ENCODE peak calls at places on chromosomes 6 and 20, in seven cellular contexts. N, I, L, V, D, U and T are unnamed samples.

GRCh38 chr6:166341915-166342292 is 441 bp downstream of the SFT2D1 start:
- DNase-seq in N (no peak), I (no peak), L (no peak), V (no peak), D (no peak), U (no peak), T (no peak)

GRCh38 chr6:108074359-108075144 is at the start of gene OSTM1:
- DNase-seq in N (peak), I (peak), L (peak), V (peak), D (peak), U (peak), T (peak)

GRCh38 chr6:168906251-168906845 is 347.3 kb downstream of the THBS2 start:
- DNase-seq in N (no peak), I (no peak), L (no peak), V (no peak), D (no peak), U (no peak), T (no peak)

GRCh38 chr6:154986787-154987235 is 8.3 kb upstream of the TIAM2 start:
- DNase-seq in N (no peak), I (no peak), L (no peak), V (no peak), D (peak), U (no peak), T (no peak)

GRCh38 chr6:47094351-47094925 is 52.3 kb upstream of the ADGRF1 start:
- DNase-seq in N (no peak), I (no peak), L (peak), V (no peak), D (no peak), U (no peak), T (no peak)

GRCh38 chr20:2521369-2522305 is 12.9 kb upstream of the ZNF343 start:
- DNase-seq in N (peak), I (peak), L (peak), V (no peak), D (peak), U (no peak), T (no peak)

GRCh38 chr20:2387180-2387577 is 6.5 kb downstream of the TGM6 start:
- DNase-seq in N (no peak), I (peak), L (peak), V (peak), D (peak), U (no peak), T (no peak)

GRCh38 chr6:63351995-63352586 is 32.3 kb upstream of the LGSN start:
- DNase-seq in N (no peak), I (peak), L (peak), V (no peak), D (no peak), U (no peak), T (no peak)

GRCh38 chr6:34745277-34746103 is 11.8 kb upstream of the SNRPC start:
- DNase-seq in N (no peak), I (no peak), L (peak), V (no peak), D (peak), U (no peak), T (no peak)

GRCh38 chr6:44339763-44340625 is 2.5 kb upstream of the SPATS1 start:
- DNase-seq in N (no peak), I (peak), L (peak), V (no peak), D (peak), U (no peak), T (no peak)

DNA sequence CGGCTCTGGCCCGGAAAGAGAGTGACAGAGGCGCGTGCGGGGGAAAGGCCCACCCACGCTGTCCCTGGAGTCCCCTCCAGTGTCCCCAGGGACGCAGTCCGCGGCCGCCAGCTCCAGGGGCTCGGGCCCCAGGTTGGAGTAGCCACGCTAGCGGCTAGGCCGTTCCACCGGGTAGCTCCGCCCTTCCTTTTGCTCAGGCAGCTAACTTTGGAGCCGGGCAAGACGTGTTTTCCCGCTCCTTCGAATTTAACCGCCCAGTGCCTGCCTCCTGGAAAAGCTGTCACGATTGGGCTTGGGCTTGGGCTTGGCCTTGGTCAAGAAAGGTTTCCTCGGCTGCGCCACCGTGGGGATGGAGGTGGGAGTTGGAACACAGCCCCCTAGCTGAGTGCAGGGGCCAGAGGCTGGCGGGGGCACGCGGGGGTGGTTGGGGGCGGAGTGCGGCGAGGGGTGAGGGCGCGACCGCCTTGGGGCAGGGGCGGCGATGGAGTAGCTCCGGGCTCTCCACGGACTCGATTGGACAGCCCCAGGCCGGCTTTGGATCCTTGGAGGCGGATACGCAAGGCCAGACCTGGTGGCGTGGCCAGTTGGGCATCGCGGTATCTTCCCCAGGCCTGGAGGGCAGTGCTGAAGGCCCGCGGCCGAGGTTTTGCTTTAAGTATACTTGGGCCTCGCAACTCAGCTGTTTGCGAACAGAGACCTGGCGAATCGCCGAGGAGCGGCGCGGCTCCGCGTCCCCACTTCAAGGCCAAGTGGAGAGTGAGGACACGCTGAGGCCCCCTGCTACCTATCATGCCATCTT is 4.5 kb downstream of the LINC00237 start:
- DNase-seq in N (no peak), I (no peak), L (no peak), V (peak), D (no peak), U (no peak), T (no peak)
- TF ChIP-seq CTCF in N (no peak), I (no peak), L (no peak), V (no peak), D (no peak), U (no peak), T (no peak)

GRCh38 chr20:40087496-40087895 is 601.5 kb downstream of the MAFB start:
- DNase-seq in N (no peak), I (no peak), L (no peak), V (no peak), D (no peak), U (no peak), T (no peak)
- TF ChIP-seq CTCF in N (no peak), I (no peak), L (no peak), V (no peak), D (no peak), U (no peak), T (no peak)

GRCh38 chr6:36249010-36249409 is 20.9 kb upstream of the PNPLA1 start:
- DNase-seq in N (no peak), I (no peak), L (no peak), V (no peak), D (peak), U (no peak), T (no peak)
- TF ChIP-seq CTCF in N (no peak), I (no peak), L (no peak), V (no peak), D (no peak), U (no peak), T (no peak)

DNA sequence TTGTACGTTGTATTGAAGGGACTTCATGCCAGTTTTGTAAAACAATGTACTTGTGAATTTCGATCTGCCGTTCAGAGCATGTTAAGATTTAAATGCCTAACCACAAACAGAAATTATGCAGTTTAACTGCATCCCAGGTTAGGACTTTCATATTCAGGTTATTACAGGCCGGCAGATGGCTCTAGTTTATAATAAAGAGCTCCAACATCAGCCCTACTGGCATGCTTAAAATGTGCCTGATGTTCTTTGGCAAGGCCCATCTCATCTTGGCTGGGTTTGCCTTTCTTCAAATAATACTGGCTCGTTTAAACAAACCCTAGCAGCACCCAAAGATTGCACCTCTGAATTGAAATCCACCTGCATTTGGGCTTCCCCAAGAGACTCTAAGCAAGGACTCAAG is 169.3 kb upstream of the RIN2 start:
- DNase-seq in N (no peak), I (no peak), L (no peak), V (no peak), D (no peak), U (no peak), T (no peak)
- TF ChIP-seq CTCF in N (no peak), I (no peak), L (no peak), V (no peak), D (no peak), U (no peak), T (no peak)